ENCODE peak calls at places on chromosomes 13 and 19, in seven cellular contexts. T is brain microvascular endothelial cell; S is immature natural killer cell; N is aorta; I is stimulated activated CD8-positive, alpha-beta memory T cell treated with anti-CD3 and anti-CD28 coated beads, Interleukin-7, amount 100 ng/mL, for 48 hours; H is PC-9; O is GM12865. Y is an unnamed sample.

GRCh38 chr19:2813235-2814160 is 6.2 kb upstream of the ZNF554 start:
- DNase-seq in T (no peak), S (no peak), N (no peak), I (no peak), H (no peak), O (no peak), Y (no peak)

GRCh38 chr19:4103073-4103418 is 20.9 kb downstream of the MAP2K2 start:
- DNase-seq in T (no peak), S (no peak), N (peak; percentile 48), I (no peak), H (no peak), O (no peak), Y (no peak)

GRCh38 chr13:99303863-99304521 is 3.2 kb downstream of the GPR183 start:
- DNase-seq in T (no peak), S (no peak), N (peak; percentile 79), I (peak; percentile 48), H (no peak), O (peak; percentile 48), Y (peak; percentile 55)

GRCh38 chr13:75721307-75721706 is 85.2 kb downstream of the LMO7 start:
- DNase-seq in T (no peak), S (no peak), N (no peak), I (no peak), H (no peak), O (no peak), Y (no peak)

GRCh38 chr19:8239528-8240273 is 30.5 kb downstream of the CERS4 start:
- DNase-seq in T (no peak), S (no peak), N (no peak), I (no peak), H (no peak), O (no peak), Y (no peak)

GRCh38 chr13:112994084-112994780 is 25.2 kb downstream of the MCF2L start:
- DNase-seq in T (no peak), S (no peak), N (no peak), I (no peak), H (no peak), O (no peak), Y (no peak)

GRCh38 chr13:100594255-100594654 is 5.7 kb upstream of the GGACT start:
- DNase-seq in T (no peak), S (no peak), N (no peak), I (no peak), H (no peak), O (no peak), Y (no peak)

GRCh38 chr13:98083936-98084335 is 59.0 kb upstream of the FARP1 start:
- DNase-seq in T (no peak), S (no peak), N (no peak), I (no peak), H (no peak), O (no peak), Y (no peak)

GRCh38 chr13:30884543-30884942 is 21.5 kb upstream of the MEDAG start:
- DNase-seq in T (no peak), S (no peak), N (no peak), I (no peak), H (no peak), O (no peak), Y (no peak)

GRCh38 chr19:48591021-48591420 is 15.5 kb upstream of the SPACA4 start:
- DNase-seq in T (no peak), S (no peak), N (no peak), I (no peak), H (no peak), O (no peak), Y (no peak)

GRCh38 chr19:41264581-41265375 is 606 bp downstream of the HNRNPUL1 start:
- DNase-seq in T (peak; percentile 16), S (peak; percentile 49), N (peak; percentile 65), I (peak; percentile 62), H (peak; percentile 55), O (peak; percentile 77), Y (peak; percentile 32)

GRCh38 chr19:33214621-33215020 is 11.0 kb downstream of the SLC7A10 start:
- DNase-seq in T (peak; percentile 24), S (no peak), N (no peak), I (no peak), H (no peak), O (no peak), Y (no peak)

GRCh38 chr19:982567-983170 is 1.5 kb upstream of the WDR18 start:
- DNase-seq in T (peak; percentile 29), S (peak; percentile 77), N (peak; percentile 79), I (peak; percentile 40), H (peak; percentile 79), O (peak; percentile 81), Y (peak; percentile 74)

GRCh38 chr19:1967087-1967608 is 26.2 kb downstream of the CSNK1G2 start:
- DNase-seq in T (no peak), S (peak; percentile 87), N (no peak), I (peak; percentile 18), H (no peak), O (no peak), Y (no peak)

GRCh38 chr13:49292742-49293498 is 45.2 kb downstream of the CDADC1 start:
- DNase-seq in T (peak; percentile 79), S (no peak), N (peak; percentile 81), I (peak; percentile 16), H (no peak), O (no peak), Y (no peak)

GRCh38 chr19:47507031-47507430 is 7.8 kb downstream of the NAPA start:
- DNase-seq in T (no peak), S (no peak), N (no peak), I (no peak), H (no peak), O (no peak), Y (no peak)

GRCh38 chr19:13262450-13262849 is 112.2 kb downstream of the IER2 start:
- DNase-seq in T (peak; percentile 45), S (peak; percentile 50), N (no peak), I (no peak), H (no peak), O (peak; percentile 72), Y (no peak)

GRCh38 chr13:45702088-45702487 is at the start of gene CBY2:
- DNase-seq in T (no peak), S (no peak), N (no peak), I (no peak), H (no peak), O (peak; percentile 57), Y (no peak)

GRCh38 chr19:29683009-29683408 is 17.7 kb downstream of the PLEKHF1 start:
- DNase-seq in T (peak; percentile 15), S (no peak), N (peak; percentile 10), I (no peak), H (no peak), O (peak; percentile 64), Y (no peak)

GRCh38 chr13:69903081-69903480 is 204.5 kb upstream of the ATXN8OS start:
- DNase-seq in T (no peak), S (no peak), N (no peak), I (no peak), H (no peak), O (no peak), Y (no peak)

GRCh38 chr19:18853755-18854427 is 22.1 kb downstream of the UPF1 start:
- DNase-seq in T (no peak), S (no peak), N (no peak), I (no peak), H (no peak), O (no peak), Y (no peak)

GRCh38 chr13:88217372-88217771 is 546.2 kb downstream of the SLITRK5 start:
- DNase-seq in T (no peak), S (no peak), N (no peak), I (no peak), H (no peak), O (no peak), Y (no peak)

GRCh38 chr19:14023404-14024235 is 4.3 kb upstream of the RLN3 start:
- DNase-seq in T (peak; percentile 39), S (no peak), N (peak; percentile 74), I (no peak), H (peak; percentile 56), O (peak; percentile 59), Y (no peak)

GRCh38 chr13:78709028-78709427 is 50.1 kb upstream of the OBI1 start:
- DNase-seq in T (no peak), S (no peak), N (no peak), I (no peak), H (no peak), O (no peak), Y (no peak)

GRCh38 chr19:38666662-38667448 is 19.4 kb downstream of the ACTN4 start:
- DNase-seq in T (peak; percentile 63), S (peak; percentile 66), N (peak; percentile 76), I (no peak), H (no peak), O (peak; percentile 70), Y (no peak)

GRCh38 chr19:9406798-9407352 is 28.5 kb downstream of the ZNF266 start:
- DNase-seq in T (peak; percentile 91), S (peak; percentile 52), N (peak; percentile 75), I (peak; percentile 22), H (peak; percentile 74), O (peak; percentile 52), Y (peak; percentile 12)

GRCh38 chr19:8208710-8209110 is 460 bp upstream of the CERS4 start:
- DNase-seq in T (no peak), S (no peak), N (no peak), I (no peak), H (peak; percentile 53), O (no peak), Y (no peak)

GRCh38 chr19:31348416-31349159 is 648 bp downstream of the TSHZ3 start:
- DNase-seq in T (no peak), S (peak; percentile 35), N (no peak), I (no peak), H (no peak), O (no peak), Y (no peak)

GRCh38 chr19:47230921-47231214 is at the start of gene BBC3:
- DNase-seq in T (no peak), S (no peak), N (no peak), I (no peak), H (no peak), O (no peak), Y (no peak)

GRCh38 chr19:35114656-35115537 is 726 bp upstream of the FXYD3 start:
- DNase-seq in T (peak; percentile 18), S (peak; percentile 61), N (peak; percentile 67), I (peak; percentile 51), H (peak; percentile 81), O (peak; percentile 69), Y (peak; percentile 40)

GRCh38 chr13:59924256-59924655 is 239.5 kb downstream of the DIAPH3 start:
- DNase-seq in T (no peak), S (no peak), N (no peak), I (no peak), H (no peak), O (no peak), Y (no peak)

GRCh38 chr13:79936368-79937136 is 404.4 kb downstream of the SPRY2 start:
- DNase-seq in T (peak; percentile 99), S (no peak), N (peak; percentile 52), I (no peak), H (peak; percentile 63), O (peak; percentile 2), Y (no peak)

GRCh38 chr13:94703721-94704314 is 8.5 kb downstream of the SOX21 start:
- DNase-seq in T (no peak), S (no peak), N (no peak), I (no peak), H (no peak), O (no peak), Y (no peak)

GRCh38 chr13:48235100-48235813 is 2.3 kb downstream of the ITM2B start:
- DNase-seq in T (no peak), S (no peak), N (no peak), I (no peak), H (peak; percentile 50), O (peak; percentile 65), Y (no peak)

GRCh38 chr13:50410921-50411712 is 395.9 kb downstream of the KCNRG start:
- DNase-seq in T (peak; percentile 80), S (no peak), N (peak; percentile 71), I (peak; percentile 5), H (peak; percentile 79), O (no peak), Y (no peak)

GRCh38 chr13:109156181-109156935 is 526.9 kb downstream of the MYO16 start:
- DNase-seq in T (peak; percentile 45), S (no peak), N (peak; percentile 63), I (no peak), H (peak; percentile 48), O (no peak), Y (no peak)

GRCh38 chr13:20351279-20352022 is 119.3 kb upstream of the GJB6 start:
- DNase-seq in T (peak; percentile 34), S (no peak), N (no peak), I (no peak), H (no peak), O (no peak), Y (no peak)